ENCODE peak calls at places on chromosome 18, in eight cellular contexts. N is RWPE1; D is ureter; F is GM23338; C is activated naive CD4-positive, alpha-beta T cell; M is NCI-H1105; Z is posterior vena cava; A is T-helper 17 cell. S is an unnamed sample.

GRCh38 chr18:61153571-61153970 is 179.7 kb upstream of the CDH20 start:
- DNase-seq in M (no peak), D (no peak), C (no peak), A (no peak), N (no peak), F (no peak), Z (no peak), S (no peak)

GRCh38 chr18:42053188-42053781 is 98.3 kb downstream of the PIK3C3 start:
- DNase-seq in M (peak; percentile 46), C (peak; percentile 6), F (peak; percentile 60), A (peak; percentile 31), N (peak; percentile 1), D (peak; percentile 50), Z (no peak), S (no peak)

GRCh38 chr18:35695384-35695783 is 113.8 kb downstream of the GALNT1 start:
- DNase-seq in C (no peak), Z (no peak), N (no peak), F (no peak), D (no peak), A (no peak), M (no peak), S (no peak)

GRCh38 chr18:63878343-63878742 is 9.2 kb upstream of the SERPINB2 start:
- DNase-seq in C (no peak), A (no peak), D (no peak), N (no peak), Z (no peak), F (no peak), M (no peak), S (no peak)

GRCh38 chr18:34806527-34806926 is 96.4 kb downstream of the DTNA start:
- DNase-seq in F (no peak), M (no peak), C (no peak), D (no peak), A (no peak), N (no peak), Z (no peak), S (no peak)

GRCh38 chr18:27715751-27716150 is 461.2 kb downstream of the CDH2 start:
- DNase-seq in A (no peak), D (no peak), M (no peak), F (no peak), Z (no peak), C (no peak), N (no peak), S (no peak)

GRCh38 chr18:44586782-44587524 is 93.7 kb upstream of the SETBP1 start:
- DNase-seq in M (no peak), A (no peak), D (no peak), F (no peak), C (no peak), N (no peak), Z (no peak), S (no peak)

GRCh38 chr18:48541026-48541746 is 2.4 kb downstream of the CTIF start:
- DNase-seq in A (no peak), Z (peak; percentile 95), C (no peak), M (peak; percentile 38), N (peak; percentile 20), D (peak; percentile 78), F (peak; percentile 78), S (peak; percentile 89)

GRCh38 chr18:54100920-54101319 is 123.5 kb downstream of the MBD2 start:
- DNase-seq in F (no peak), A (no peak), C (no peak), M (no peak), N (no peak), D (no peak), Z (no peak), S (no peak)

GRCh38 chr18:42281124-42281523 is 326.1 kb downstream of the PIK3C3 start:
- DNase-seq in D (no peak), A (no peak), F (no peak), Z (no peak), M (no peak), C (no peak), N (no peak), S (no peak)

GRCh38 chr18:11767935-11768334 is 78.9 kb downstream of the GNAL start:
- DNase-seq in M (no peak), D (no peak), A (no peak), N (peak; percentile 53), Z (no peak), F (no peak), C (no peak), S (no peak)

GRCh38 chr18:2223859-2224258 is 347.4 kb downstream of the METTL4 start:
- DNase-seq in N (peak; percentile 13), F (peak; percentile 69), C (no peak), A (no peak), D (no peak), M (no peak), Z (no peak), S (no peak)

GRCh38 chr18:22346342-22346967 is 71.3 kb downstream of the CTAGE1 start:
- DNase-seq in A (no peak), D (peak; percentile 72), F (no peak), M (no peak), C (no peak), N (peak; percentile 22), Z (no peak), S (no peak)

GRCh38 chr18:23209031-23209430 is 73.7 kb downstream of the CABLES1 start:
- DNase-seq in D (no peak), A (no peak), C (no peak), Z (peak; percentile 28), F (no peak), N (no peak), M (no peak), S (no peak)

GRCh38 chr18:2965797-2966196 is 47.1 kb downstream of the LPIN2 start:
- DNase-seq in Z (no peak), N (no peak), A (no peak), D (no peak), F (no peak), M (no peak), C (no peak), S (no peak)